ENCODE peak calls at places on chromosomes 6 and 20, in four cellular contexts. U is mesendoderm, S is neuronal stem cell, R is H9. N is an unnamed sample. For H3K79me1, the result is how much of the 10 kb centered on the place peaks cover.

GRCh38 chr20:1357921-1358671 is 29.2 kb upstream of the SDCBP2 start:
- DNase-seq in R (no peak), S (no peak), U (no peak), N (no peak)

GRCh38 chr6:1630771-1631217 is 21.1 kb downstream of the FOXC1 start:
- DNase-seq in R (no peak), S (no peak), U (peak), N (no peak)

GRCh38 chr6:159079367-159079766 is 34.6 kb upstream of the TAGAP start:
- DNase-seq in R (no peak), U (no peak), S (no peak), N (no peak)

GRCh38 chr6:116682334-116682712 is 1.3 kb downstream of the KPNA5 start:
- DNase-seq in U (peak), R (no peak), S (no peak), N (no peak)

GRCh38 chr6:144334150-144334708 is 49.1 kb downstream of the UTRN start:
- DNase-seq in R (no peak), U (no peak), S (no peak), N (no peak)

GRCh38 chr6:36717871-36718540 is 20.4 kb downstream of the RAB44 start:
- DNase-seq in U (no peak), R (no peak), S (no peak), N (no peak)

GRCh38 chr6:154350293-154350692 is 6.3 kb downstream of the IPCEF1 start:
- DNase-seq in U (no peak), R (no peak), S (no peak), N (no peak)

GRCh38 chr6:35801148-35801547 is 4.0 kb upstream of the LHFPL5 start:
- DNase-seq in R (no peak), U (no peak), S (no peak), N (no peak)

GRCh38 chr6:71334768-71335167 is 46.2 kb downstream of the OGFRL1 start:
- DNase-seq in U (no peak), S (no peak), R (no peak), N (no peak)

GRCh38 chr20:10837901-10838300 is 164.1 kb upstream of the JAG1 start:
- DNase-seq in R (no peak), U (no peak), S (no peak), N (no peak)

GRCh38 chr20:24987244-24987643 is 5.3 kb downstream of the APMAP start:
- DNase-seq in R (peak), S (no peak), U (no peak), N (no peak)
- H3K79me1 ChIP-seq in R (under half), S (under half), U (under half), N (under half)

GRCh38 chr6:44494011-44494501 is 106.5 kb downstream of the CDC5L start:
- DNase-seq in S (no peak), U (peak), R (no peak), N (no peak)

GRCh38 chr6:44493132-44493531 is 105.6 kb downstream of the CDC5L start:
- DNase-seq in S (no peak), U (no peak), R (no peak), N (no peak)

GRCh38 chr6:44495036-44495901 is 107.8 kb downstream of the CDC5L start:
- DNase-seq in U (no peak), S (no peak), R (peak), N (no peak)

GRCh38 chr6:44496705-44497369 is 109.3 kb downstream of the CDC5L start:
- DNase-seq in U (no peak), R (peak), S (no peak), N (no peak)

DNA sequence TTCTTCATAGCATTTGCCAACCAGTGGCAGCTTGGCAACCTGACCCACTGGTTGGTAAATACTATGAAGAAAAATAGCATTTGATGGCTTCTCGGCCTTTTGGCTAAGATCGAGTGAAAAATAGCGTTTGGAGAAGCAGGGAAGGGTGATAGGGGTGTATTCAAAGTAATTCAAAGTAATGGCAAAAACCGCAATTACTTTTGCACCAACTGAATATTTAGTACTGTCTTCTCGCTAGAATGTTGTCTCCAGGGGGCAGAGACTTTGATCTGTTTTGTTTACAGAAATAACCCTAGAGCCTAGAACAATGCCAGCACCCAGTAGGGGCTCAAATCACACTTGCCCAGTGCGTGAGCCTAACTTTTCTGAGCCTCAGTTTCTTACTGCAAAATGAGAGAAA is 106.1 kb downstream of the CDC5L start:
- DNase-seq in R (no peak), S (no peak), U (no peak), N (no peak)
- H2BK5ac ChIP-seq in R (no peak), S (no peak), U (no peak), N (no peak)

GRCh38 chr20:25282034-25282781 is 34.3 kb downstream of the PYGB start:
- DNase-seq in U (no peak), R (no peak), S (no peak), N (peak)

GRCh38 chr20:25280574-25281535 is 33.0 kb downstream of the PYGB start:
- DNase-seq in S (no peak), U (no peak), R (no peak), N (no peak)

GRCh38 chr20:25282796-25283195 is 34.9 kb downstream of the PYGB start:
- DNase-seq in U (no peak), R (no peak), S (no peak), N (peak)

GRCh38 chr20:25280051-25280573 is 32.2 kb downstream of the PYGB start:
- DNase-seq in U (no peak), R (no peak), S (no peak), N (peak)

GRCh38 chr20:25281541-25281991 is 33.7 kb downstream of the PYGB start:
- DNase-seq in R (no peak), S (no peak), U (no peak), N (no peak)
- H3K79me1 ChIP-seq in R (under half), S (under half), U (under half), N (under half)

GRCh38 chr6:11042750-11043551 is 1.2 kb downstream of the ELOVL2 start:
- DNase-seq in S (peak), R (no peak), U (peak), N (no peak)
- H2BK5ac ChIP-seq in S (no peak), R (no peak), U (no peak), N (no peak)

GRCh38 chr20:38937978-38938473 is 11.8 kb downstream of the FAM83D start:
- DNase-seq in R (no peak), S (no peak), U (no peak), N (no peak)
- H3K79me1 ChIP-seq in R (under half), S (under half), U (under half), N (under half)

GRCh38 chr6:163066200-163066599 is 338.4 kb downstream of the PACRG start:
- DNase-seq in U (no peak), S (no peak), R (no peak), N (no peak)

GRCh38 chr6:163057260-163057659 is 329.5 kb downstream of the PACRG start:
- DNase-seq in S (no peak), R (no peak), U (no peak), N (no peak)

DNA sequence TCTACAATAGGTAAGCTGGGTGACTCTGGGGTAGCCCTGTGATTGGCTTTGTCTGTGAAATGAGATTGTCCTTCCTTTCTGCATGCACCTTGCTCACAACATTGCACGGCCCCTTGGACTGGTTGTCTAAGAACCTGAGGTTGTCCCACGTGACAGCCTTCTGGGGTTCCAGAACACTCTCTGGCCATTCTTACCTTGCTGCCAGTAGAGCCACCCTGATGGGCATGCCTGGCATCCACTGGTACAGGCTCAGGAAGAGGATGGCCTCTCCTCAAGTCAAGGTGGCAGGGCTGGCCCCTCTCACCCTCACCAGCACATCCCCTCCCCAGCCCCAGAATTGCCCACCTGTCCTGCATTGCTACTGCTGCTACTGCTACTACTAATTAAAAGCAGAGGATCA is 335.0 kb downstream of the PACRG start:
- DNase-seq in R (no peak), S (no peak), U (no peak), N (no peak)
- H2BK5ac ChIP-seq in R (no peak), S (no peak), U (no peak), N (no peak)

DNA sequence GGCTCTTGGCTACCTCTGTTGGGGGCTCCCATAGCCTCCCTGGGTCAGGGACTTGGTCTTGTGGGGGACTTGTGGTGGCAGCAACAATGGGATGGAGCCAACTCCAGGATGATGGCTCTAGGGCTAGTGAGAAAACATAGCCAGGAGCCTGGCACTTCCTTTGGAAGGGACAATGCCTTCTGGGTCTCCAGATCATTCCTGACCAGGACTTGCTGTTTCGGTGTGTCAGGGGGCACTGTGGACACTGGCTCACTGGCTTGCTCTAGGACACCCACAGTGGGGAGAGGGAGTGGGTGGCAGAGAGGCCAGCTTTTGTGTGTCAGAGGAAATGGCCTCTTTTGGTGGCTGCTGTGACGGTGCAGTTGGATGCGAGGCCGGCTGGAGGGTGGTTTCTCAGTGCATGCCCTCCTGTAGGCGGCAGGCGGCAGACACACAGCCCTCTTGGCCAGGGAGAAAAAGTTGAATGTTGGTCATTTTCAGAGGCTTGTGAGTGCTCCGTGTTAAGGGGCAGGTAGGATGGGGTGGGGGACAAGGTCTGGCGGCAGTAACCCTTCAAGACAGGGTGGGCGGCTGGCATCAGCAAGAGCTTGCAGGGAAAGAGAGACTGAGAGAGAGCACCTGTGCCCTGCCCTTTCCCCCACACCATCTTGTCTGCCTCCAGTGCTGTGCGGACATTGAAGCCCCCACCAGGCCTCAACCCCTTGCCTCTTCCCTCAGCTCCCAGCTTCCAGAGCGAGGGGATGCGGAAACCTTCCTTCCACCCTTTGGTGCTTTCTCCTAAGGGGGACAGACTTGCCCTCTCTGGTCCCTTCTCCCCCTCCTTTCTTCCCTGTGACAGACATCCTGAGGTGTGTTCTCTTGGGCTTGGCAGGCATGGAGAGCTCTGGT is 9.2 kb downstream of the VEGFA start:
- DNase-seq in R (no peak), U (no peak), S (no peak), N (no peak)
- H3K79me1 ChIP-seq in R (under half), U (under half), S (under half), N (under half)